ENCODE peak calls at places on chromosomes 5 and 9, in seven cellular contexts. Q is uterus, T is breast epithelium, N is ovary, F is prostate gland, J is heart left ventricle, M is spleen. U is an unnamed sample.

GRCh38 chr9:28774433-28775029 is 1201.2 kb upstream of the C9orf72 start:
- DNase-seq in Q (no peak), T (no peak), N (no peak), F (no peak), J (no peak), M (no peak), U (no peak)

GRCh38 chr5:173464813-173465212 is 136.6 kb upstream of the STC2 start:
- DNase-seq in Q (no peak), T (no peak), N (no peak), F (no peak), J (no peak), M (no peak), U (no peak)

GRCh38 chr5:61586096-61587084 is 254.3 kb downstream of the ZSWIM6 start:
- DNase-seq in Q (no peak), T (no peak), N (no peak), F (no peak), J (no peak), M (no peak), U (peak; percentile 22)

GRCh38 chr9:87080512-87081225 is 133.4 kb upstream of the GAS1 start:
- DNase-seq in Q (no peak), T (no peak), N (no peak), F (no peak), J (no peak), M (no peak), U (no peak)

GRCh38 chr9:35540315-35540714 is 50.4 kb downstream of the RUSC2 start:
- DNase-seq in Q (no peak), T (no peak), N (no peak), F (no peak), J (no peak), M (no peak), U (peak; percentile 10)

GRCh38 chr5:74503-75109 is 17.4 kb upstream of the PLEKHG4B start:
- DNase-seq in Q (no peak), T (no peak), N (no peak), F (no peak), J (no peak), M (no peak), U (no peak)

GRCh38 chr5:55160493-55161209 is 680 bp downstream of the GPX8 start:
- DNase-seq in Q (peak; percentile 75), T (peak; percentile 49), N (no peak), F (peak; percentile 37), J (peak; percentile 58), M (no peak), U (peak; percentile 61)

GRCh38 chr5:174816858-174817257 is 92.5 kb downstream of the MSX2 start:
- DNase-seq in Q (no peak), T (no peak), N (no peak), F (no peak), J (no peak), M (no peak), U (no peak)

GRCh38 chr5:23756779-23757178 is 249.4 kb downstream of the PRDM9 start:
- DNase-seq in Q (no peak), T (no peak), N (no peak), F (no peak), J (no peak), M (no peak), U (no peak)

GRCh38 chr5:97452646-97453045 is 269.6 kb upstream of the RIOK2 start:
- DNase-seq in Q (no peak), T (no peak), N (no peak), F (no peak), J (no peak), M (no peak), U (no peak)

GRCh38 chr5:55601209-55601618 is 66.5 kb upstream of the PLPP1 start:
- DNase-seq in Q (peak; percentile 90), T (peak; percentile 89), N (peak; percentile 51), F (peak; percentile 95), J (peak; percentile 87), M (no peak), U (peak; percentile 51)

GRCh38 chr5:142475102-142475501 is 150.3 kb upstream of the SPRY4 start:
- DNase-seq in Q (no peak), T (no peak), N (no peak), F (no peak), J (no peak), M (no peak), U (no peak)

GRCh38 chr5:179802950-179803562 is 3.6 kb downstream of the MGAT4B start:
- DNase-seq in Q (no peak), T (no peak), N (no peak), F (no peak), J (peak; percentile 22), M (peak; percentile 75), U (no peak)

GRCh38 chr5:90632799-90633198 is 74.2 kb downstream of the ADGRV1 start:
- DNase-seq in Q (no peak), T (no peak), N (no peak), F (no peak), J (no peak), M (no peak), U (no peak)

GRCh38 chr9:90815183-90815943 is 13.7 kb downstream of the SYK start:
- DNase-seq in Q (no peak), T (no peak), N (no peak), F (no peak), J (no peak), M (peak; percentile 88), U (no peak)

GRCh38 chr9:108783318-108784127 is 72.3 kb downstream of the ACTL7B start:
- DNase-seq in Q (no peak), T (no peak), N (no peak), F (no peak), J (peak; percentile 43), M (no peak), U (no peak)

GRCh38 chr5:116655431-116655830 is 80.8 kb upstream of the SEMA6A start:
- DNase-seq in Q (no peak), T (no peak), N (no peak), F (no peak), J (no peak), M (no peak), U (no peak)

GRCh38 chr5:116660929-116661328 is 86.3 kb upstream of the SEMA6A start:
- DNase-seq in Q (no peak), T (no peak), N (no peak), F (no peak), J (no peak), M (no peak), U (no peak)

GRCh38 chr5:116661419-116661818 is 86.8 kb upstream of the SEMA6A start:
- DNase-seq in Q (no peak), T (no peak), N (no peak), F (no peak), J (no peak), M (no peak), U (no peak)

GRCh38 chr5:116658141-116658540 is 83.5 kb upstream of the SEMA6A start:
- DNase-seq in Q (no peak), T (no peak), N (no peak), F (no peak), J (no peak), M (no peak), U (no peak)

GRCh38 chr5:116658830-116659229 is 84.2 kb upstream of the SEMA6A start:
- DNase-seq in Q (no peak), T (no peak), N (no peak), F (no peak), J (no peak), M (no peak), U (no peak)
- TF ChIP-seq CTCF in Q (no peak), T (no peak), N (no peak), F (no peak), J (no peak), M (no peak), U (no peak)

DNA sequence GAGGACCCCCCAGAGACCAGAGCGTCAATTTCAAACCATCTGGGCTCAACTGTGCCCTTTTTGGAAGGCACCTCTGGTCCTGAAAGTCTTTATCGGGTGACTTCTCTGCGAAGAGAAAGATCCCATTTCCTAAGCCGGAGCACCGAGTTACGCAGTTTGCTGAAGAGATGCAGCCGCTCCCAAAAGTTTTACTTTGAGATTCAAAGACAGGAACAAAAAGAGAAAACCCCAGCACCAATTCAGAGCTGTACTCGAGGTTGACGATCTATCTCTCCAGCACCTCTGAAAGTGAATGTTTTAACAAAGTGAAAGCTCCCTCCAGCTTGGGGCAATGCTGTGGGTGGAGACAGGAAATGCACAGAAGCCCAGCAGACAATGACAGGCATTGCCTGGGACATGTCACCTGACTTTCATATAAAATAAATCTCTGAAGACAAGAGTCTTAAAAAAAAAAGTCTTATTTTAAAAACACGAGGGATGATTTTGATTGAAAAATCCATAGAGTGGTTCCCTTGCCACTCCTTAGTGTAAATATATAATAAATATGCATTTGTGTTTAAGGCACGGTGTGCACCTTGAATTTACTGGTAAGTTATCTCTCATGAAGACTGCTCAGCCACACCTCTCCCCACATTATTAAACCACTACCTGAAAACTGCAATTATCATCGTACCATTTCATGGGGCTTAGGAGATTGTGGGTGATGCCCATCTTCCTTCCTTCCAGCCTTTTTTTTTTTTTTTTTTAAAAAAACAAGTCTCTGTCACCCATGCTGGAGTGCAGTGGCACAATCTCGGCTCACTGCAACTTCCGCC is 79.9 kb downstream of the FNBP1 start:
- DNase-seq in Q (peak; percentile 63), T (peak; percentile 62), N (no peak), F (peak; percentile 65), J (peak; percentile 45), M (peak; percentile 85), U (peak; percentile 49)
- H3K27ac ChIP-seq in Q (peak overlapping the region; percentile 90), T (peak overlapping the region; percentile 95), N (peak overlapping the region; percentile 67), F (peak overlapping the region; percentile 86), J (peak overlapping the region; percentile 94), M (peak overlapping the region; percentile 95), U (peak overlapping the region; percentile 87)

GRCh38 chr9:137240841-137241489 is at the start of gene TUBB4B:
- DNase-seq in Q (peak; percentile 100), T (peak; percentile 100), N (peak; percentile 99), F (peak; percentile 100), J (peak; percentile 100), M (peak; percentile 99), U (peak; percentile 100)
- TF ChIP-seq POLR2A in Q (peak; percentile 93), T (peak; percentile 99), N (peak; percentile 100), F (peak; percentile 97), J (peak; percentile 97), M (peak; percentile 100), U (peak; percentile 100)

GRCh38 chr5:141409598-141410306 is 1.9 kb downstream of the PCDHGB6 start:
- DNase-seq in Q (no peak), T (no peak), N (no peak), F (no peak), J (no peak), M (no peak), U (no peak)

GRCh38 chr5:141413540-141414069 is 818 bp downstream of the PCDHGA10 start:
- DNase-seq in Q (no peak), T (no peak), N (peak; percentile 12), F (no peak), J (no peak), M (no peak), U (no peak)

GRCh38 chr5:141411575-141411974 is 1.2 kb upstream of the PCDHGA10 start:
- DNase-seq in Q (no peak), T (no peak), N (no peak), F (no peak), J (no peak), M (no peak), U (no peak)

DNA sequence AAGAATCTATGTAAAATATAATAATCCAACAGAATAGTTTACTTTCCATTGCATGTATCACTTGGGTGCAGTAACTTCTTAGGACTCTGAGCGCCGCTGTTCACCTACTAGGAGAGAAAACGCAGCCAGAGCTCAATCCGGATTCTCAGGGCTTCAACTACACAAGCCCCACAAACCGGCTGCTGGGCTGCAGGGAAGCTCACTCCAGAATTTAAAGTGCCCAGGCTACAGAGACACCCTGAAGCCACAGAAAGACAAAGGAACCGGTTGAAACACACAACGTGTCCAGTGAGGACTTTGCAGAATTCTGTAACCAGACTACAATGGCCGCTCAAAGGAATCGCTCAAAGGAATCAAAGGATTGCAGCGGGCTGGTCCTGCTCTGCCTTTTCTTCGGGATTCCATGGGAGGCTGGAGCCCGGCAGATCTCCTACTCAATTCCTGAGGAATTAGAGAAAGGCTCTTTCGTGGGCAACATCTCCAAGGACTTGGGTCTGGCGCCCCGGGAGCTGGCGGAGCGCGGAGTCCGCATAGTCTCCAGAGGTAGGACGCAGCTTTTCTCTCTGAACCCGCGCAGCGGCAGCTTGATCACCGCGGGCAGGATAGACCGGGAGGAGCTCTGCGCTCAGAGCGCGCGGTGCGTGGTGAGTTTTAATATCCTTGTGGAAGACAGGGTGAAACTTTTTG is at the start of gene PCDHGA10:
- DNase-seq in Q (no peak), T (no peak), N (peak; percentile 14), F (peak; percentile 55), J (peak; percentile 59), M (no peak), U (peak; percentile 39)
- TF ChIP-seq CTCF in Q (no peak), T (no peak), N (no peak), F (peak; percentile 38), J (peak; percentile 59), M (no peak), U (peak; percentile 41)

U was measured in adrenal gland.